ENCODE peak calls at places on chromosomes 2 and 18, in five cellular contexts. A is IMR-90; I is HT1080; P is stimulated activated CD4-positive, alpha-beta T cell treated with anti-CD3 and anti-CD28 coated beads, Interleukin-4, amount 100 ng/mL, for 1 hour; Z is GM18507. L is an unnamed sample.

GRCh38 chr2:84888401-84889276 is 7.8 kb upstream of the TRABD2A start:
- DNase-seq in A (peak), P (peak), I (peak), Z (no peak), L (no peak)

GRCh38 chr18:22074343-22075070 is 94.9 kb upstream of the GATA6 start:
- DNase-seq in Z (no peak), I (no peak), P (no peak), A (no peak), L (no peak)

GRCh38 chr2:153291718-153292117 is 186.8 kb downstream of the RPRM start:
- DNase-seq in A (no peak), P (no peak), Z (no peak), I (no peak), L (no peak)

GRCh38 chr2:201116959-201117734 is 1.2 kb downstream of the CFLAR start:
- DNase-seq in A (peak), P (no peak), Z (no peak), I (peak), L (peak)

GRCh38 chr2:98472132-98472650 is 27.5 kb downstream of the INPP4A start:
- DNase-seq in A (no peak), P (no peak), Z (no peak), I (no peak), L (no peak)

GRCh38 chr2:180523629-180524340 is 456.6 kb upstream of the UBE2E3 start:
- DNase-seq in Z (no peak), P (no peak), I (peak), A (peak), L (peak)

GRCh38 chr2:237473474-237474453 is 13.3 kb upstream of the MLPH start:
- DNase-seq in A (peak), Z (no peak), P (no peak), I (peak), L (no peak)

GRCh38 chr18:51437280-51438271 is 240.1 kb upstream of the MEX3C start:
- DNase-seq in P (no peak), Z (no peak), A (no peak), I (peak), L (peak)

GRCh38 chr2:217838409-217838831 is 164.4 kb downstream of the TNS1 start:
- DNase-seq in I (no peak), A (no peak), Z (no peak), P (no peak), L (no peak)

GRCh38 chr2:59570818-59571217 is 982.6 kb downstream of the BCL11A start:
- DNase-seq in A (no peak), P (no peak), Z (no peak), I (no peak), L (no peak)

GRCh38 chr18:77004555-77005380 is 127.8 kb downstream of the MBP start:
- DNase-seq in A (no peak), Z (no peak), P (no peak), I (no peak), L (no peak)

GRCh38 chr18:72232611-72233010 is 311.5 kb downstream of the CBLN2 start:
- DNase-seq in P (no peak), Z (no peak), A (no peak), I (no peak), L (no peak)

GRCh38 chr2:165474621-165475269 is 5.2 kb downstream of the CSRNP3 start:
- DNase-seq in A (no peak), Z (no peak), I (no peak), P (no peak), L (no peak)

GRCh38 chr2:202780514-202781021 is 91.0 kb downstream of the ICA1L start:
- DNase-seq in P (no peak), Z (peak), A (peak), I (peak), L (peak)

GRCh38 chr2:8203354-8203753 is 478.5 kb upstream of the ID2 start:
- DNase-seq in P (no peak), Z (no peak), I (no peak), A (no peak), L (no peak)

GRCh38 chr2:217887841-217888665 is 114.7 kb downstream of the TNS1 start:
- DNase-seq in Z (no peak), A (peak), P (no peak), I (no peak), L (no peak)

GRCh38 chr18:35582899-35583558 is 1.5 kb downstream of the GALNT1 start:
- DNase-seq in I (no peak), A (peak), Z (no peak), P (no peak), L (no peak)

GRCh38 chr2:120556908-120557307 is 178.8 kb upstream of the GLI2 start:
- DNase-seq in I (no peak), Z (no peak), P (no peak), A (no peak), L (no peak)

GRCh38 chr2:188984680-188985079 is 10.5 kb downstream of the COL3A1 start:
- DNase-seq in I (no peak), A (peak), P (no peak), Z (no peak), L (no peak)